ENCODE peak calls at places on chromosomes 5 and 9, in four cellular contexts. T is trophoblast cell, U is caudate nucleus, D is body of pancreas. O is an unnamed sample.

GRCh38 chr9:77291714-77292113 is 114.4 kb downstream of the VPS13A start:
- DNase-seq in T (peak), U (no peak), D (no peak), O (no peak)

GRCh38 chr9:38036359-38037084 is 32.5 kb downstream of the SHB start:
- DNase-seq in T (no peak), U (no peak), D (no peak), O (no peak)

GRCh38 chr5:115850771-115851416 is 9.2 kb downstream of the AP3S1 start:
- DNase-seq in T (no peak), U (no peak), D (no peak), O (no peak)

GRCh38 chr9:133375724-133376654 is at the start of the genes STKLD1 and SURF4:
- DNase-seq in T (peak), U (peak), D (peak), O (peak)

GRCh38 chr5:149485655-149486615 is 65.3 kb downstream of the CSNK1A1 start:
- DNase-seq in T (peak), U (no peak), D (peak), O (peak)

GRCh38 chr5:148909766-148910165 is 83.4 kb downstream of the ADRB2 start:
- DNase-seq in T (no peak), U (no peak), D (no peak), O (no peak)

GRCh38 chr9:114893622-114894021 is 36.8 kb downstream of the TNFSF8 start:
- DNase-seq in T (no peak), U (no peak), D (no peak), O (no peak)

GRCh38 chr5:117803533-117803932 is 1184.8 kb downstream of the DTWD2 start:
- DNase-seq in T (peak), U (no peak), D (no peak), O (no peak)

GRCh38 chr9:95498641-95499040 is 18.1 kb downstream of the PTCH1 start:
- DNase-seq in T (no peak), U (no peak), D (no peak), O (no peak)

GRCh38 chr9:123269316-123269715 is 930 bp upstream of the STRBP start:
- DNase-seq in T (no peak), U (no peak), D (no peak), O (no peak)

GRCh38 chr5:65811004-65811403 is 89.0 kb downstream of the NLN start:
- DNase-seq in T (peak), U (no peak), D (no peak), O (peak)
- H3K27ac ChIP-seq in T (no peak), U (peak), D (no peak), O (peak)

GRCh38 chr5:111167551-111167950 is 56.6 kb upstream of the CAMK4 start:
- DNase-seq in T (no peak), U (no peak), D (no peak), O (no peak)

GRCh38 chr5:111170279-111170678 is 53.9 kb upstream of the CAMK4 start:
- DNase-seq in T (peak), U (no peak), D (no peak), O (no peak)

GRCh38 chr5:111165058-111165457 is 59.1 kb upstream of the CAMK4 start:
- DNase-seq in T (no peak), U (no peak), D (no peak), O (no peak)

GRCh38 chr5:111169269-111169668 is 54.9 kb upstream of the CAMK4 start:
- DNase-seq in T (no peak), U (no peak), D (no peak), O (no peak)

DNA sequence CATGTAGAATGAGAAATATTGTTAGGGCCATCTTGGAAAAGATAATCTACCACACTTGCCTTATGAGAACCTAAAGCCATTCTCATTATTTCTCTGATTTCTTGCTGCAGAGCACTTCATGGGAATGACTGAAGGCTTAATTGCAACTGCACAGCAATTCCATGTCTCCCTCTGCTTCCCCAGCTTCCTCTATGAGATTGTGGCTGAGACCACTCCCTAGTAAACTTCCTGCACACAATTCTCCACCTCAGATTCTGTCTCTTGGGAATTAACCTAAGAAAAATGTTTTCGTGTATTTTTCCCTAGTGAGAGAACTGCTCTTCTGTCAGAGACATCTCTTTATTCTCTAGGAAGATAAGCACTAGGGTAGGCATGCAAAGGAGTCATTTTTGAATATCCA is 55.6 kb upstream of the CAMK4 start:
- DNase-seq in T (no peak), U (no peak), D (no peak), O (no peak)
- H3K27ac ChIP-seq in T (no peak), U (no peak), D (no peak), O (no peak)

GRCh38 chr5:76470978-76471377 is 67.9 kb downstream of the IQGAP2 start:
- DNase-seq in T (no peak), U (no peak), D (no peak), O (no peak)

GRCh38 chr5:76468625-76469410 is 65.7 kb downstream of the IQGAP2 start:
- DNase-seq in T (peak), U (no peak), D (no peak), O (no peak)

GRCh38 chr5:76471994-76472337 is 68.9 kb downstream of the IQGAP2 start:
- DNase-seq in T (no peak), U (no peak), D (no peak), O (no peak)

GRCh38 chr5:76469656-76470290 is 66.7 kb downstream of the IQGAP2 start:
- DNase-seq in T (no peak), U (no peak), D (no peak), O (no peak)

GRCh38 chr5:76467221-76467620 is 64.1 kb downstream of the IQGAP2 start:
- DNase-seq in T (no peak), U (no peak), D (no peak), O (no peak)
- H3K27ac ChIP-seq in T (no peak), U (no peak), D (no peak), O (no peak)

DNA sequence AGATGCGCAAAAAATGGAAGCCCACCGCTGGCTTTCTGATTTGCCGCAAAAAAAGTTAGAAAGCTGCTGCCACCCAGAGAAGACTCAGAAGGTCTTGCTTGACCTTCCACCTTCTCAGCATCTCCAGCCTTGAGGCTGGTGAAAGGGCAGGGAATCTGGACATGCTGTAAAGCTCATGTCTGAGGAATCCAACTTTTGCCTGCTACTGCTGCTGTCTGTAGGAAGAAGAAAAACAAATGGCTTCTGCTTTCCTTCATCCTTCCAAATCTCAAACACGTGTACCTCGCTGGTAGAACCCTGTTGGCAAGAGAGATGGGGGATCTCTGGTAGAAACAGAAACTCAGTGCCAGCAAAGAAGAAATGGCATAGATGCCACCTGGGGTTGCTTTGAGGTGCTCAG is 10.2 kb downstream of the TJP2 start:
- DNase-seq in T (no peak), U (no peak), D (no peak), O (no peak)
- H3K27ac ChIP-seq in T (peak), U (no peak), D (no peak), O (no peak)

GRCh38 chr5:111092062-111092853 is at the start of gene WDR36:
- DNase-seq in T (peak), U (peak), D (peak), O (peak)
- H3K27ac ChIP-seq in T (peak), U (no peak), D (peak), O (peak)

DNA sequence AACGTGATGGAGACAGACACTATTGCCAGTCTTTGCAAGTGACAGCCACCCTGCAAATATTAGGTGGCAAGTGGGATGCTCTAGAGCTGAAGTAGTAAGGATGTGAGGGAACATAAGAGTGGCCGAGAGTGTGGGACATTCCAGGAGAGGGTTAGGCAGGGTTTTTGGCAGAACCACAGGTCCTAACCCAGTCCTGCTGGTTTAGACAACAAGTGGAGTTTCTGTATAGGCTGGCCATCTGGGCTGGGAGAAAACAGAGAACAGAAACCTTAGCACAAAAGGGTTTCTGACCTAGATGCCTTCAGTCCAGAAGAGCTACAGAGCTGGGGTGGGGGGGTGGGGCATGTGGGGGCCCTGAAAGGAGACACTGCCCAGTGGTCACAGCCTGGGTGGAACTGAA is 107.4 kb downstream of the TMEM174 start:
- DNase-seq in T (no peak), U (no peak), D (peak), O (no peak)
- H3K27ac ChIP-seq in T (no peak), U (no peak), D (peak), O (peak)

O was measured in epithelial cell of prostate.